ENCODE peak calls at places on chromosomes 12 and 14, in nine cellular contexts. D is activated CD4-positive, alpha-beta T cell treated with anti-CD3 and anti-CD28 coated beads, Interleukin-2, amount 50 U/mL, for 1 hour; W is hippocampal formation; I is activated B cell treated with CpG ODN at 0.5 μM for 24 hours; C is trophoblast cell; S is posterior cingulate gyrus; H is AG09309; P is WTC11; X is SW 1271. Q is an unnamed sample.

GRCh38 chr12:30740274-30740673 is 14.5 kb downstream of the CAPRIN2 start:
- DNase-seq in D (no peak), W (no peak), I (no peak), C (no peak), S (no peak), H (no peak), P (no peak), X (no peak), Q (no peak)

GRCh38 chr12:30985814-30986452 is 59.4 kb downstream of the TSPAN11 start:
- DNase-seq in D (peak), W (peak), I (no peak), C (peak), S (peak), H (no peak), P (peak), X (peak), Q (peak)

GRCh38 chr12:67704071-67704470 is 55.5 kb downstream of the DYRK2 start:
- DNase-seq in D (no peak), W (no peak), I (no peak), C (no peak), S (no peak), H (no peak), P (no peak), X (no peak), Q (no peak)

GRCh38 chr14:100067971-100068959 is 3.0 kb downstream of the EVL start:
- DNase-seq in D (peak), W (no peak), I (peak), C (peak), S (peak), H (no peak), P (no peak), X (no peak), Q (no peak)

GRCh38 chr12:1885605-1886245 is 32.7 kb downstream of the CACNA2D4 start:
- DNase-seq in D (no peak), W (no peak), I (no peak), C (no peak), S (no peak), H (no peak), P (no peak), X (no peak), Q (no peak)

GRCh38 chr12:107309020-107309419 is 215.7 kb upstream of the CRY1 start:
- DNase-seq in D (no peak), W (no peak), I (no peak), C (no peak), S (no peak), H (no peak), P (no peak), X (no peak), Q (no peak)

GRCh38 chr14:98163285-98163741 is 1108.7 kb downstream of the BCL11B start:
- DNase-seq in D (no peak), W (no peak), I (no peak), C (no peak), S (no peak), H (no peak), P (no peak), X (no peak), Q (no peak)

GRCh38 chr14:104370256-104370870 is 209.2 kb upstream of the C14orf180 start:
- DNase-seq in D (no peak), W (no peak), I (no peak), C (no peak), S (no peak), H (no peak), P (peak), X (no peak), Q (no peak)

GRCh38 chr12:58148405-58148804 is 207.0 kb downstream of the ATP23 start:
- DNase-seq in D (no peak), W (peak), I (no peak), C (peak), S (peak), H (peak), P (no peak), X (no peak), Q (no peak)

GRCh38 chr14:88323520-88324199 is 591 bp upstream of the KCNK10 start:
- DNase-seq in D (no peak), W (no peak), I (peak), C (no peak), S (peak), H (no peak), P (peak), X (no peak), Q (peak)

GRCh38 chr14:89681086-89682018 is 264.3 kb upstream of the FOXN3 start:
- DNase-seq in D (peak), W (peak), I (no peak), C (no peak), S (peak), H (no peak), P (no peak), X (no peak), Q (no peak)

GRCh38 chr12:27914956-27915355 is 57.6 kb downstream of the PTHLH start:
- DNase-seq in D (no peak), W (no peak), I (no peak), C (no peak), S (no peak), H (no peak), P (no peak), X (no peak), Q (no peak)

GRCh38 chr14:99554757-99555531 is 49.1 kb downstream of the CCDC85C start:
- DNase-seq in D (no peak), W (no peak), I (no peak), C (no peak), S (no peak), H (no peak), P (no peak), X (no peak), Q (no peak)

GRCh38 chr12:89433634-89434033 is 81.3 kb upstream of the DUSP6 start:
- DNase-seq in D (no peak), W (no peak), I (no peak), C (no peak), S (no peak), H (no peak), P (no peak), X (no peak), Q (no peak)

GRCh38 chr14:24605435-24606190 is 3.9 kb downstream of the GZMH start:
- DNase-seq in D (peak), W (no peak), I (peak), C (no peak), S (no peak), H (no peak), P (peak), X (no peak), Q (no peak)

GRCh38 chr12:53733051-53733812 is 6.0 kb upstream of the CALCOCO1 start:
- DNase-seq in D (no peak), W (no peak), I (no peak), C (peak), S (no peak), H (no peak), P (no peak), X (no peak), Q (no peak)

GRCh38 chr14:35727764-35728163 is 81.3 kb downstream of the RALGAPA1 start:
- DNase-seq in D (no peak), W (no peak), I (no peak), C (no peak), S (no peak), H (no peak), P (no peak), X (no peak), Q (no peak)

GRCh38 chr12:123858176-123858575 is 96.1 kb downstream of the DNAH10 start:
- DNase-seq in D (no peak), W (no peak), I (no peak), C (no peak), S (no peak), H (no peak), P (no peak), X (no peak), Q (no peak)

GRCh38 chr14:23608454-23608853 is 27.7 kb upstream of the DHRS2 start:
- DNase-seq in D (no peak), W (peak), I (no peak), C (no peak), S (peak), H (no peak), P (no peak), X (no peak), Q (no peak)

GRCh38 chr12:113461666-113462065 is 10.0 kb downstream of the LHX5 start:
- DNase-seq in D (no peak), W (no peak), I (no peak), C (no peak), S (no peak), H (no peak), P (no peak), X (no peak), Q (no peak)

GRCh38 chr14:104593241-104593701 is 11.3 kb downstream of the TMEM179 start:
- DNase-seq in D (no peak), W (no peak), I (no peak), C (no peak), S (peak), H (no peak), P (no peak), X (no peak), Q (no peak)

GRCh38 chr12:123253606-123254459 is 17.8 kb downstream of the CDK2AP1 start:
- DNase-seq in D (no peak), W (peak), I (no peak), C (no peak), S (peak), H (no peak), P (no peak), X (no peak), Q (peak)

GRCh38 chr14:34496007-34496678 is 34.1 kb upstream of the SPTSSA start:
- DNase-seq in D (no peak), W (no peak), I (no peak), C (peak), S (no peak), H (no peak), P (no peak), X (no peak), Q (no peak)

GRCh38 chr12:47938594-47938993 is 24.8 kb upstream of the TMEM106C start:
- DNase-seq in D (no peak), W (no peak), I (no peak), C (no peak), S (no peak), H (no peak), P (no peak), X (no peak), Q (no peak)

GRCh38 chr12:121283388-121283787 is 13.1 kb downstream of the CAMKK2 start:
- DNase-seq in D (no peak), W (no peak), I (no peak), C (no peak), S (no peak), H (no peak), P (no peak), X (no peak), Q (no peak)

GRCh38 chr12:19461986-19462385 is 22.7 kb downstream of the AEBP2 start:
- DNase-seq in D (no peak), W (no peak), I (no peak), C (no peak), S (no peak), H (no peak), P (no peak), X (no peak), Q (no peak)

GRCh38 chr12:182381-182883 is 31.5 kb downstream of the SLC6A12 start:
- DNase-seq in D (no peak), W (no peak), I (no peak), C (no peak), S (no peak), H (no peak), P (no peak), X (no peak), Q (no peak)

GRCh38 chr14:23306412-23307145 is at the start of gene BCL2L2:
- DNase-seq in D (no peak), W (peak), I (peak), C (peak), S (peak), H (no peak), P (peak), X (peak), Q (peak)

GRCh38 chr14:54642950-54643695 is 76.2 kb downstream of the SAMD4A start:
- DNase-seq in D (peak), W (no peak), I (no peak), C (no peak), S (no peak), H (no peak), P (no peak), X (no peak), Q (no peak)

GRCh38 chr12:65505321-65506121 is 227.0 kb downstream of the MSRB3 start:
- DNase-seq in D (no peak), W (no peak), I (no peak), C (no peak), S (no peak), H (no peak), P (no peak), X (no peak), Q (no peak)